ENCODE peak calls at places on chromosomes 1 and 21, in nine cellular contexts. G, E, T, S, H, I, F, Z and O are unnamed samples.

GRCh38 chr21:46634966-46635323 is 529 bp upstream of the PRMT2 start:
- DNase-seq in G (peak), E (no peak), T (peak), S (no peak), H (peak), I (no peak), F (no peak), Z (peak), O (peak)

GRCh38 chr1:59673575-59674467 is 140.9 kb upstream of the HOOK1 start:
- DNase-seq in G (no peak), E (peak), T (no peak), S (no peak), H (no peak), I (peak), F (no peak), Z (no peak), O (no peak)

GRCh38 chr21:34923202-34923601 is 125.9 kb downstream of the RUNX1 start:
- DNase-seq in G (no peak), E (no peak), T (no peak), S (no peak), H (no peak), I (no peak), F (no peak), Z (no peak), O (no peak)

GRCh38 chr1:102550729-102551384 is 554.1 kb upstream of the OLFM3 start:
- DNase-seq in G (peak), E (no peak), T (no peak), S (no peak), H (peak), I (no peak), F (no peak), Z (no peak), O (no peak)

GRCh38 chr1:31216016-31216415 is 23.7 kb downstream of the NKAIN1 start:
- DNase-seq in G (peak), E (peak), T (no peak), S (no peak), H (no peak), I (no peak), F (no peak), Z (no peak), O (no peak)

GRCh38 chr1:153546796-153547559 is 1.4 kb upstream of the S100A4 start:
- DNase-seq in G (no peak), E (peak), T (no peak), S (no peak), H (no peak), I (no peak), F (no peak), Z (no peak), O (no peak)

GRCh38 chr21:38956791-38957571 is 151.3 kb downstream of the ETS2 start:
- DNase-seq in G (peak), E (peak), T (no peak), S (no peak), H (no peak), I (no peak), F (no peak), Z (no peak), O (no peak)

GRCh38 chr1:154957258-154957657 is 1.4 kb upstream of the PBXIP1 start:
- DNase-seq in G (no peak), E (no peak), T (no peak), S (no peak), H (no peak), I (no peak), F (no peak), Z (no peak), O (no peak)

GRCh38 chr1:75548721-75549480 is 62.0 kb downstream of the SLC44A5 start:
- DNase-seq in G (no peak), E (no peak), T (no peak), S (no peak), H (no peak), I (no peak), F (no peak), Z (no peak), O (no peak)

GRCh38 chr21:39348040-39348354 is 891 bp downstream of the HMGN1 start:
- DNase-seq in G (peak), E (no peak), T (no peak), S (no peak), H (no peak), I (no peak), F (no peak), Z (no peak), O (no peak)

GRCh38 chr1:57517587-57518397 is 93.9 kb upstream of the DAB1 start:
- DNase-seq in G (no peak), E (no peak), T (no peak), S (no peak), H (no peak), I (no peak), F (no peak), Z (no peak), O (no peak)

GRCh38 chr1:212712451-212713303 is 13.0 kb upstream of the BATF3 start:
- DNase-seq in G (peak), E (no peak), T (no peak), S (no peak), H (no peak), I (no peak), F (no peak), Z (no peak), O (no peak)

GRCh38 chr1:33872275-33872674 is 8.4 kb downstream of the HMGB4 start:
- DNase-seq in G (no peak), E (no peak), T (no peak), S (no peak), H (no peak), I (no peak), F (no peak), Z (no peak), O (no peak)

GRCh38 chr1:42282024-42282579 is 52.9 kb downstream of the FOXJ3 start:
- DNase-seq in G (peak), E (no peak), T (peak), S (no peak), H (no peak), I (no peak), F (no peak), Z (no peak), O (no peak)

GRCh38 chr1:43582162-43582566 is 51.5 kb downstream of the PTPRF start:
- DNase-seq in G (peak), E (peak), T (no peak), S (no peak), H (no peak), I (no peak), F (no peak), Z (peak), O (no peak)

GRCh38 chr21:42051788-42052187 is 19.3 kb upstream of the UMODL1 start:
- DNase-seq in G (no peak), E (no peak), T (no peak), S (no peak), H (peak), I (peak), F (no peak), Z (no peak), O (no peak)

GRCh38 chr1:13540871-13541270 is 27.1 kb upstream of the LRRC38 start:
- DNase-seq in G (no peak), E (peak), T (no peak), S (no peak), H (no peak), I (no peak), F (no peak), Z (no peak), O (no peak)

GRCh38 chr1:16721871-16722641 is 18.3 kb upstream of the RNU1-4 start:
- DNase-seq in G (no peak), E (peak), T (no peak), S (no peak), H (no peak), I (no peak), F (peak), Z (no peak), O (no peak)

GRCh38 chr1:107141491-107142369 is 891 bp downstream of the NTNG1 start:
- DNase-seq in G (peak), E (no peak), T (no peak), S (no peak), H (no peak), I (peak), F (no peak), Z (no peak), O (no peak)

GRCh38 chr1:235417101-235417697 is 50.0 kb downstream of the TBCE start:
- DNase-seq in G (peak), E (peak), T (peak), S (peak), H (peak), I (no peak), F (peak), Z (peak), O (no peak)

GRCh38 chr1:93631626-93632365 is 49.8 kb downstream of the BCAR3 start:
- DNase-seq in G (peak), E (no peak), T (no peak), S (no peak), H (peak), I (no peak), F (no peak), Z (no peak), O (no peak)

GRCh38 chr1:44828841-44829440 is 14.1 kb downstream of the PTCH2 start:
- DNase-seq in G (no peak), E (no peak), T (no peak), S (no peak), H (no peak), I (no peak), F (no peak), Z (no peak), O (no peak)

GRCh38 chr1:152967201-152967600 is 3.2 kb upstream of the SPRR4 start:
- DNase-seq in G (no peak), E (no peak), T (no peak), S (no peak), H (no peak), I (no peak), F (no peak), Z (no peak), O (no peak)